ENCODE peak calls at places on chromosomes 6 and 20, in seven cellular contexts. I, L, R, J, O, X and M are unnamed samples. For H3K79me1, the result is how much of the 10 kb centered on the place peaks cover.

GRCh38 chr6:75609639-75610590 is 8.2 kb downstream of the SENP6 start:
- DNase-seq in I (peak), L (no peak), R (no peak), J (peak), O (peak), X (peak), M (no peak)

GRCh38 chr6:149771185-149771584 is 21.6 kb downstream of the PCMT1 start:
- DNase-seq in I (no peak), L (no peak), R (no peak), J (no peak), O (no peak), X (no peak), M (no peak)

GRCh38 chr6:133083248-133083967 is 157.7 kb upstream of the EYA4 start:
- DNase-seq in I (no peak), L (no peak), R (no peak), J (no peak), O (no peak), X (no peak), M (no peak)

GRCh38 chr6:108592371-108593337 is 31.9 kb downstream of the FOXO3 start:
- DNase-seq in I (peak), L (no peak), R (no peak), J (peak), O (peak), X (peak), M (no peak)

GRCh38 chr6:116531675-116532570 is 13.6 kb downstream of the TRAPPC3L start:
- DNase-seq in I (peak), L (peak), R (peak), J (peak), O (peak), X (peak), M (no peak)

GRCh38 chr20:61788343-61788742 is 277.3 kb downstream of the TAF4 start:
- DNase-seq in I (no peak), L (no peak), R (no peak), J (no peak), O (no peak), X (no peak), M (no peak)

GRCh38 chr6:117938324-117938995 is 31.4 kb downstream of the SLC35F1 start:
- DNase-seq in I (no peak), L (no peak), R (peak), J (peak), O (no peak), X (no peak), M (peak)

GRCh38 chr20:58449703-58450138 is 60.7 kb downstream of the VAPB start:
- DNase-seq in I (no peak), L (no peak), R (no peak), J (no peak), O (no peak), X (no peak), M (no peak)

GRCh38 chr20:17843246-17844132 is 125.1 kb downstream of the SNX5 start:
- DNase-seq in I (peak), L (no peak), R (no peak), J (no peak), O (peak), X (no peak), M (no peak)

GRCh38 chr6:130781557-130781956 is 45.6 kb upstream of the SMLR1 start:
- DNase-seq in I (no peak), L (no peak), R (no peak), J (no peak), O (no peak), X (no peak), M (no peak)

GRCh38 chr6:144675231-144675861 is 390.2 kb downstream of the UTRN start:
- DNase-seq in I (peak), L (no peak), R (no peak), J (no peak), O (peak), X (no peak), M (no peak)

GRCh38 chr6:54291146-54291545 is 17.1 kb upstream of the TINAG start:
- DNase-seq in I (peak), L (no peak), R (no peak), J (peak), O (peak), X (no peak), M (no peak)

GRCh38 chr6:41966961-41967311 is 25.3 kb upstream of the CCND3 start:
- DNase-seq in I (peak), L (peak), R (peak), J (peak), O (peak), X (peak), M (no peak)

GRCh38 chr6:135270676-135271536 is 89.8 kb downstream of the MYB start:
- DNase-seq in I (no peak), L (no peak), R (peak), J (peak), O (no peak), X (no peak), M (peak)

GRCh38 chr20:1500496-1500895 is 9.3 kb upstream of the SIRPB2 start:
- DNase-seq in I (no peak), L (no peak), R (peak), J (peak), O (no peak), X (no peak), M (no peak)

GRCh38 chr6:154602708-154603107 is 92.2 kb upstream of the CNKSR3 start:
- DNase-seq in I (no peak), L (no peak), R (no peak), J (no peak), O (peak), X (no peak), M (no peak)

GRCh38 chr6:85641522-85641915 is 1.2 kb downstream of the SYNCRIP start:
- DNase-seq in I (peak), L (no peak), R (no peak), J (no peak), O (peak), X (peak), M (no peak)

GRCh38 chr6:140537834-140538680 is 1163.6 kb upstream of the CITED2 start:
- DNase-seq in I (peak), L (peak), R (peak), J (peak), O (peak), X (peak), M (peak)

GRCh38 chr6:1624071-1624847 is 14.5 kb downstream of the FOXC1 start:
- DNase-seq in I (no peak), L (no peak), R (no peak), J (peak), O (no peak), X (no peak), M (peak)

GRCh38 chr20:46648903-46649649 is 2.2 kb downstream of the SLC13A3 start:
- DNase-seq in I (no peak), L (no peak), R (no peak), J (peak), O (no peak), X (no peak), M (no peak)

GRCh38 chr6:2102316-2102883 is 143.0 kb downstream of the GMDS start:
- DNase-seq in I (peak), L (no peak), R (no peak), J (no peak), O (no peak), X (no peak), M (no peak)

GRCh38 chr6:106890447-106890846 is 84.1 kb downstream of the CD24 start:
- DNase-seq in I (no peak), L (no peak), R (no peak), J (no peak), O (no peak), X (no peak), M (no peak)

GRCh38 chr20:32315885-32316284 is 38.4 kb downstream of the KIF3B start:
- DNase-seq in I (no peak), L (no peak), R (no peak), J (no peak), O (no peak), X (no peak), M (no peak)

GRCh38 chr20:62019144-62019805 is 46.4 kb downstream of the TAF4 start:
- DNase-seq in I (no peak), L (no peak), R (no peak), J (no peak), O (no peak), X (no peak), M (no peak)

GRCh38 chr20:33793011-33793931 is 17.9 kb upstream of the CHMP4B start:
- DNase-seq in I (peak), L (no peak), R (no peak), J (peak), O (peak), X (no peak), M (no peak)

GRCh38 chr6:108862479-108863191 is 14.4 kb downstream of the ARMC2 start:
- DNase-seq in I (no peak), L (no peak), R (no peak), J (no peak), O (no peak), X (no peak), M (no peak)

GRCh38 chr20:1631309-1632227 is 11.8 kb upstream of the SIRPB1 start:
- DNase-seq in I (no peak), L (no peak), R (peak), J (peak), O (no peak), X (no peak), M (no peak)

GRCh38 chr6:26311012-26311384 is 54.0 kb upstream of the BTN3A2 start:
- DNase-seq in I (peak), L (no peak), R (no peak), J (peak), O (peak), X (no peak), M (no peak)

GRCh38 chr20:2652724-2653510 is 485 bp downstream of the NOP56 start:
- DNase-seq in I (no peak), L (no peak), R (no peak), J (no peak), O (peak), X (no peak), M (no peak)

GRCh38 chr6:31138982-31139381 is at the start of gene PSORS1C2:
- DNase-seq in I (no peak), L (no peak), R (no peak), J (no peak), O (no peak), X (no peak), M (no peak)

GRCh38 chr6:38827024-38827423 is 111.9 kb downstream of the DNAH8 start:
- DNase-seq in I (no peak), L (no peak), R (no peak), J (no peak), O (no peak), X (no peak), M (no peak)

DNA sequence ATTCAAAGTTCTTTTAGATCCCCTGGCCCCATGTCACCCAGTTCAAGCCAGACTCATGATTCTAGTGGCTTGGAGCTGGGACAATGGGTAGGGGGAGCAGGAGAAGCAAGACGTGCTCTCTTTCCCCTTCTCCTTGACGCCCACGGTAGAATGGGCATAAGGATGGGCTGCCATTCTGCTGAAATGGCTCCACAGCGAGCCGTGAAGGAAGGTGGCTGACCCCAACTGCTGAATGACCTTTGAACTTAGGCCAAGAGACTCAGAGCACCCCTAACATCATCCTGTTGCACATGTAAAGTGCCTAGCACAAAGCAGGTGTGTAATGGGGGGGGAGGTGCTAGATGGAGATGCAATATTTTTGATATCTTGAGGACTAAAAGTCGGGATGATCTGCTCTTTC is 15.8 kb upstream of the PTPN1 start:
- DNase-seq in I (no peak), L (no peak), R (no peak), J (no peak), O (no peak), X (no peak), M (no peak)
- H3K79me1 ChIP-seq in I (under half), L (under half), R (under half), J (under half), O (under half), X (under half), M (under half)

GRCh38 chr6:91509039-91509438 is 922.2 kb upstream of the MAP3K7 start:
- DNase-seq in I (no peak), L (no peak), R (no peak), J (no peak), O (no peak), X (no peak), M (no peak)

GRCh38 chr6:91509711-91510110 is 922.8 kb upstream of the MAP3K7 start:
- DNase-seq in I (no peak), L (no peak), R (no peak), J (no peak), O (no peak), X (no peak), M (no peak)

GRCh38 chr6:91500689-91501303 is 913.9 kb upstream of the MAP3K7 start:
- DNase-seq in I (no peak), L (no peak), R (no peak), J (no peak), O (no peak), X (no peak), M (no peak)

GRCh38 chr6:91506509-91506908 is 919.6 kb upstream of the MAP3K7 start:
- DNase-seq in I (no peak), L (no peak), R (no peak), J (no peak), O (no peak), X (no peak), M (no peak)

DNA sequence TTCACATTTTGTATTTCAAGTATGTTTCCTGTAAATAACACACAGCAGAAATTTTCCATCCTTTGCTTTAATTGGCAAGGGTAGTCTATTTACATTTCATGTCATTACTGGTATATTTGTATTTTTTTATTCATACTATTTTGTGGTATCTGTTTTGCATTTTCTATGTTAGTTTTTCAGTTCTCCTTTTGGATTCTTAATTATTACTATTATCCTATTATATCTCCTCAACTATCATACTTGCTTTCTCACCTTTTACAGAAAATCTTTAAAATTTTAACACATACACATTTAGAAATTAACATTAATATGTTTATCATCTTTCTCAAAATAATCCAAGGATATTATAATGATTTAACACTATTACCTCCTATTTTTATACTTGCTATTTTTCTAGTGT is 918.3 kb upstream of the MAP3K7 start:
- DNase-seq in I (no peak), L (no peak), R (no peak), J (no peak), O (no peak), X (no peak), M (no peak)
- H3K79me1 ChIP-seq in I (under half), L (under half), R (under half), J (under half), O (under half), X (under half), M (under half)

GRCh38 chr20:45425561-45425960 is 9.6 kb downstream of the PIGT start:
- DNase-seq in I (no peak), L (no peak), R (no peak), J (no peak), O (no peak), X (no peak), M (no peak)
- H3K79me1 ChIP-seq in I (under half), L (under half), R (under half), J (under half), O (under half), X (under half), M (under half)

DNA sequence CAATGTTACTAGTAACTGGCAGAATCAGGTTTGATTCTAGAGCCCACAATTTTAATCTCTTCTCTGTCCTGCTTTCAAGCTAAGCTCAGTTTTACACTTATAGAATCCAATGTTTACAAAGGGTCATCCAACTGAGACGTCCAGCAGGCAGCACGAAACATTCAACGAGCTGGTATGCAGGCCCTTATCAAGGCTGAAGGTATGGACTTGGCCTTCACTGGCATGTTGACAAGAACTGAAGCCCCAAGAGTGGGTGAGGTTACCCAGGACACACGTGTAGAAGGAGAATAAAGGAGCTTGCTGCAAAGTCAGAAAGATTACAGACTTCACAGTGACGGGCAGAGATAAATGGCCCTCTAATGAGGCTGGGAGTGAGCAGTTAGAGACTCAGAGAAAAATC is 187.4 kb downstream of the KIF16B start:
- DNase-seq in I (no peak), L (no peak), R (no peak), J (no peak), O (no peak), X (no peak), M (no peak)
- H3K79me1 ChIP-seq in I (under half), L (under half), R (under half), J (under half), O (under half), X (under half), M (under half)

DNA sequence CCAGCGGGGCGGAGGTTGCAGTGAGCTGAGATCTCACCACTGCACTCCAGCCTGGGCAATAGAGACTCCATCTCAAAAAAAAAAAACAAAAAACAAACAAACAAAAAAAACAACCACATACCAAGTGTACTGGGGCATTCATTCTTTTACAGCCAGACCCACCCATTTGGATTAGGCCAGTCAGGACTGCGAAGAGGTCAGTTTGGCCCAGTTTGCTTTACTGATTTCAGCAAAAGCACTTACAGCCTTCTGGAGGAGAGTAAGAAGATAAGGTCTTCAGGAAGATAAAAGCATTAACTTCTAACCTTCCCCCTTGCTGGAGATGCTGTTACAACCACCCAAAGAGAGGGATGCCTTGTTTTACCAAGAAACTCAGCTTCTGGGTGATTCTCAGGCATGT is 118.8 kb downstream of the RIN2 start:
- DNase-seq in I (no peak), L (no peak), R (no peak), J (peak), O (no peak), X (no peak), M (no peak)
- H3K79me1 ChIP-seq in I (under half), L (under half), R (under half), J (under half), O (under half), X (under half), M (under half)

GRCh38 chr20:13775867-13776266 is 8.9 kb downstream of the ESF1 start:
- DNase-seq in I (no peak), L (no peak), R (no peak), J (no peak), O (no peak), X (no peak), M (no peak)

GRCh38 chr20:13777171-13777601 is 7.5 kb downstream of the ESF1 start:
- DNase-seq in I (peak), L (no peak), R (no peak), J (no peak), O (peak), X (no peak), M (no peak)

GRCh38 chr20:13772529-13772928 is 12.2 kb downstream of the ESF1 start:
- DNase-seq in I (peak), L (no peak), R (no peak), J (no peak), O (no peak), X (no peak), M (no peak)

GRCh38 chr20:13770141-13770540 is 14.6 kb downstream of the ESF1 start:
- DNase-seq in I (no peak), L (no peak), R (no peak), J (no peak), O (no peak), X (peak), M (no peak)

DNA sequence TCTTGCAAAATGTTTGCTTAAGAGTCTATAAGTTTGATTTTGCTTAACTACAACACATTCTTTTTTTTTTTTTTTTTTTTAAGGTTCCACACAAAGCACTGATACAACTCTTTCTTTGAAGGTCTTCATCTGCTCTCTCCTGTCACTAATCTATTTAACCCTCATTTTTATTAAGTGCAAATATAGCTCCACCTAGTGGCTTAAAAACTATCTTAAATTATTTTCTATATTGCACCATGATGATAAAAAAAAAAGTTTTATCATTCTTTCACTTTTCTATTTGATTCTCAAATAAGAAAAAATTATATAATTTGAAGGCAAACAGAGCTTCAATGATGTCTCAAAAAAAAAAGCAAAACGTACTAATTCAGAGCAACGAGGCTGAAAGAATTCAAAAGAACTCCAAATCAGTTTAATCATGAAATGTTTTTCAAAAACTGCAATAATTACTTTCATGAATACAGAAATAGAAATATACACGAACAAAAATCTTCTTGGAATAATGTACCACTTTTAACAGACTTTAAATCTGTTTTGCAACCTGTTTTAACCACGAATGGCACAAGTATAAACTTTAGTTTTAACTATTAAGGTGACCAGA is 12.8 kb downstream of the ESF1 start:
- DNase-seq in I (peak), L (no peak), R (no peak), J (peak), O (peak), X (no peak), M (no peak)
- H3K79me1 ChIP-seq in I (under half), L (under half), R (under half), J (under half), O (under half), X (under half), M (under half)